ENCODE peak calls at places on chromosomes 3 and 15, in six cellular contexts. M is PC-3, X is kidney, V is stomach, S is colonic mucosa, H is A673. J is an unnamed sample.

GRCh38 chr3:64445318-64446300 is 220.3 kb upstream of the PRICKLE2 start:
- DNase-seq in H (no peak), S (peak; percentile 34), M (no peak), X (peak; percentile 92), V (peak; percentile 60), J (no peak)

GRCh38 chr3:42371776-42372175 is 38.6 kb downstream of the LYZL4 start:
- DNase-seq in M (no peak), S (no peak), V (no peak), H (no peak), X (no peak), J (no peak)

GRCh38 chr3:195407511-195408409 is 35.1 kb downstream of the ACAP2 start:
- DNase-seq in V (no peak), S (no peak), X (no peak), H (no peak), M (no peak), J (no peak)

GRCh38 chr15:67690936-67691335 is 134.4 kb upstream of the SKOR1 start:
- DNase-seq in S (no peak), M (peak; percentile 79), X (no peak), V (no peak), H (no peak), J (no peak)

GRCh38 chr15:79863886-79864285 is 32.9 kb downstream of the MTHFS start:
- DNase-seq in V (no peak), H (peak; percentile 4), M (peak; percentile 76), S (no peak), X (no peak), J (no peak)

GRCh38 chr3:79040091-79040490 is 727.7 kb downstream of the ROBO1 start:
- DNase-seq in H (no peak), V (no peak), S (no peak), X (no peak), M (no peak), J (no peak)

GRCh38 chr3:119588112-119588511 is 8.8 kb downstream of the ADPRH start:
- DNase-seq in S (peak; percentile 49), V (peak; percentile 41), H (peak; percentile 59), M (no peak), X (no peak), J (no peak)

GRCh38 chr3:158539414-158540014 is 31.5 kb upstream of the MLF1 start:
- DNase-seq in S (peak; percentile 47), H (peak; percentile 59), X (no peak), M (peak; percentile 58), V (peak; percentile 34), J (peak; percentile 5)

GRCh38 chr15:64381000-64381751 is at the start of gene PCLAF:
- DNase-seq in V (peak; percentile 94), S (peak; percentile 97), X (peak; percentile 97), H (peak; percentile 99), M (peak; percentile 93), J (peak; percentile 92)

GRCh38 chr3:160225181-160226025 is at the start of gene C3orf80:
- DNase-seq in X (peak; percentile 78), S (peak; percentile 44), M (peak; percentile 52), V (peak; percentile 77), H (peak; percentile 73), J (no peak)

GRCh38 chr3:31704651-31705179 is 172.0 kb downstream of the STT3B start:
- DNase-seq in X (peak; percentile 77), H (peak; percentile 40), V (peak; percentile 82), M (peak; percentile 85), S (peak; percentile 73), J (peak; percentile 20)

GRCh38 chr3:46921871-46922271 is 44.4 kb downstream of the PTH1R start:
- DNase-seq in X (peak; percentile 71), V (no peak), H (no peak), S (no peak), M (no peak), J (no peak)

GRCh38 chr3:194129581-194130133 is 6.3 kb upstream of the HES1 start:
- DNase-seq in X (peak; percentile 83), S (peak; percentile 75), V (no peak), M (no peak), H (no peak), J (no peak)

GRCh38 chr3:194294199-194294887 is 56.8 kb downstream of the CPN2 start:
- DNase-seq in V (no peak), H (no peak), M (no peak), X (no peak), S (no peak), J (no peak)

GRCh38 chr3:195524171-195524896 is 18.8 kb downstream of the PPP1R2 start:
- DNase-seq in X (no peak), H (no peak), M (peak; percentile 86), S (no peak), V (no peak), J (no peak)

GRCh38 chr15:98785796-98786581 is 137.7 kb downstream of the IGF1R start:
- DNase-seq in S (peak; percentile 68), V (peak; percentile 63), H (peak; percentile 89), X (no peak), M (no peak), J (no peak)

GRCh38 chr15:98785408-98785795 is 137.1 kb downstream of the IGF1R start:
- DNase-seq in X (no peak), M (no peak), V (no peak), S (no peak), H (no peak), J (no peak)

GRCh38 chr15:98787936-98788757 is 139.8 kb downstream of the IGF1R start:
- DNase-seq in M (no peak), H (no peak), S (no peak), X (no peak), V (no peak), J (no peak)

GRCh38 chr15:98787190-98787589 is 138.9 kb downstream of the IGF1R start:
- DNase-seq in V (no peak), X (no peak), H (no peak), M (no peak), S (no peak), J (no peak)

DNA sequence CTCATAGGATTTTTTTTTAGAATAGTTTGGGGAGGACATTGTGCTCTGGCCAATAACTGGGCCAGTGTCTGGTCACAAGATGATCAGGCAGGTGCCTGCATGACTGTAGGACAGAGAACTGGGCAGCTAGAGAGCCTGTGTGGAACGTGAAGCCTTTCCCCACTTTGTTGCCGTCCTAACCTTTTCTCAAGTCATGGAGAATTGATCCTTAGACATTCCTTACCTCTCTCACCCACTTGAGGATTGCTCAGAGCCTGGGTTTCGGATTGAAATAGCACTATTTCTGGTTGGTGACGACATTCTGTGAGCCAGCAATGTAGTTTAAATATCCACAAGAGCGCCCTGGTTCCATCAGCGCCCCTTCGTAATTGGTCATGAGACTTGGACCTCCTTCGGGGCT is 138.4 kb downstream of the IGF1R start:
- DNase-seq in S (no peak), V (no peak), M (no peak), X (no peak), H (no peak), J (no peak)
- H3K27ac ChIP-seq in S (peak overlapping the region; percentile 50), V (peak overlapping the region; percentile 74), M (no peak overlapping the region), X (peak overlapping the region; percentile 74), H (peak overlapping the region; percentile 67), J (peak overlapping the region; percentile 87)

GRCh38 chr15:85027033-85027380 is 45.4 kb downstream of the PDE8A start:
- DNase-seq in M (no peak), H (no peak), S (no peak), X (no peak), V (no peak), J (no peak)
- H3K27ac ChIP-seq in M (no peak overlapping the region), H (peak overlapping the region; percentile 61), S (peak overlapping the region; percentile 37), X (peak overlapping the region; percentile 45), V (no peak overlapping the region), J (no peak overlapping the region)

GRCh38 chr15:38533926-38534325 is 30.7 kb downstream of the RASGRP1 start:
- DNase-seq in S (no peak), M (no peak), X (no peak), H (no peak), V (no peak), J (no peak)

GRCh38 chr15:38533416-38533915 is 31.1 kb downstream of the RASGRP1 start:
- DNase-seq in S (no peak), M (no peak), V (no peak), X (no peak), H (no peak), J (no peak)

GRCh38 chr15:38534691-38535090 is 29.9 kb downstream of the RASGRP1 start:
- DNase-seq in H (no peak), S (no peak), M (no peak), X (no peak), V (no peak), J (no peak)

GRCh38 chr15:38536201-38536676 is 28.4 kb downstream of the RASGRP1 start:
- DNase-seq in S (no peak), M (no peak), H (no peak), X (peak; percentile 87), V (peak; percentile 31), J (no peak)

GRCh38 chr15:38535451-38536200 is 29.0 kb downstream of the RASGRP1 start:
- DNase-seq in X (no peak), H (no peak), V (no peak), M (no peak), S (no peak), J (no peak)
- H3K27ac ChIP-seq in X (peak overlapping the region; percentile 33), H (no peak overlapping the region), V (no peak overlapping the region), M (no peak overlapping the region), S (no peak overlapping the region), J (no peak overlapping the region)

GRCh38 chr3:15519096-15519495 is 2.4 kb downstream of the COLQ start:
- DNase-seq in M (no peak), H (no peak), S (no peak), V (no peak), X (no peak), J (no peak)

GRCh38 chr3:15521573-15521965 is at the start of gene COLQ:
- DNase-seq in H (no peak), S (no peak), M (no peak), X (no peak), V (no peak), J (no peak)

GRCh38 chr3:15520804-15521572 is 518 bp downstream of the COLQ start:
- DNase-seq in M (no peak), S (no peak), V (no peak), H (no peak), X (no peak), J (no peak)

GRCh38 chr3:15523660-15524417 is 2.3 kb upstream of the COLQ start:
- DNase-seq in V (no peak), M (no peak), X (no peak), H (no peak), S (no peak), J (no peak)

DNA sequence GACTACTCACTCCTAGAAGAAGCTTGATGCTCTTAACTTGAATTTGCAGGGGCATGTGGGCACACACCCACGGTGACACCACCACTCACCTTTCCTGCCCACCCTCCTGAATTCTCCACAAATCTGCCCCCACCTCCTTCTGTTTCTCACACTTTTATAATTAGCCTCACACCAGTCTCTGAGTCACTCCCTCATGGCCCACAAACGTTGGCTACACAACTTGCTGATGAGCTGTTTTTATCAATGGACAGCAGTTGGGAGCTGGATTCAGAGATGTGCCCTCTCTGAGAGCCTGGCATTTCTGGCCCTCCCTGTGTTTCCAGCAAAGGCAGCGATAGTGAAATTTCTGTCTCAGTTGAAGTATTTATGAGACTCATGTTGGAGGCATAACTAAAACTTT is 1.3 kb downstream of the COLQ start:
- DNase-seq in M (no peak), S (no peak), H (no peak), V (no peak), X (no peak), J (no peak)
- H3K27ac ChIP-seq in M (no peak overlapping the region), S (no peak overlapping the region), H (no peak overlapping the region), V (no peak overlapping the region), X (no peak overlapping the region), J (no peak overlapping the region)